ENCODE peak calls at places on chromosomes 1 and 21, in six cellular contexts. M is WTC11, T is kidney tubule cell, P is thoracic aorta, Q is mucosa of descending colon, D is NCI-H2081. S is an unnamed sample.
A peak's percentile ranks its signal among the peaks of the same experiment; 100 is the strongest.

GRCh38 chr1:47487826-47488450 is 50.1 kb downstream of the FOXD2 start:
- DNase-seq in M (no peak), T (peak; percentile 79), P (no peak), Q (no peak), D (no peak), S (no peak)

GRCh38 chr1:11650331-11650991 is 3.8 kb downstream of the FBXO2 start:
- DNase-seq in M (peak; percentile 79), T (peak; percentile 79), P (peak; percentile 32), Q (peak; percentile 89), D (peak; percentile 79), S (no peak)

GRCh38 chr1:228343211-228343661 is 63.4 kb downstream of the TRIM11 start:
- DNase-seq in M (no peak), T (no peak), P (no peak), Q (no peak), D (no peak), S (no peak)

GRCh38 chr1:189606795-189607476 is 870.7 kb downstream of the BRINP3 start:
- DNase-seq in M (no peak), T (peak; percentile 93), P (no peak), Q (no peak), D (no peak), S (no peak)

GRCh38 chr1:116521186-116521585 is 49.6 kb downstream of the CD58 start:
- DNase-seq in M (no peak), T (peak; percentile 79), P (no peak), Q (no peak), D (no peak), S (no peak)

GRCh38 chr1:92619466-92620189 is 132.9 kb upstream of the GFI1 start:
- DNase-seq in M (no peak), T (no peak), P (no peak), Q (no peak), D (no peak), S (no peak)

GRCh38 chr1:31521761-31522555 is 54.4 kb upstream of the TINAGL1 start:
- DNase-seq in M (no peak), T (no peak), P (no peak), Q (no peak), D (no peak), S (no peak)

GRCh38 chr1:67376381-67376780 is 53.8 kb downstream of the SERBP1 start:
- DNase-seq in M (no peak), T (no peak), P (no peak), Q (no peak), D (no peak), S (no peak)

GRCh38 chr1:30976143-30976542 is 67.6 kb upstream of the SDC3 start:
- DNase-seq in M (no peak), T (peak; percentile 86), P (no peak), Q (no peak), D (no peak), S (no peak)

GRCh38 chr1:96964761-96965160 is 243.2 kb downstream of the PTBP2 start:
- DNase-seq in M (no peak), T (no peak), P (no peak), Q (no peak), D (no peak), S (no peak)

GRCh38 chr1:169529068-169529642 is 43.4 kb upstream of the SLC19A2 start:
- DNase-seq in M (peak; percentile 42), T (peak; percentile 91), P (no peak), Q (no peak), D (peak; percentile 42), S (peak; percentile 46)

GRCh38 chr1:52579415-52579814 is 22.8 kb upstream of the GPX7 start:
- DNase-seq in M (no peak), T (no peak), P (no peak), Q (no peak), D (no peak), S (no peak)

GRCh38 chr21:42653492-42654061 is at the start of gene PDE9A:
- DNase-seq in M (peak; percentile 65), T (no peak), P (no peak), Q (peak; percentile 63), D (no peak), S (peak; percentile 35)

GRCh38 chr1:3553166-3553939 is 58.0 kb downstream of the MEGF6 start:
- DNase-seq in M (no peak), T (no peak), P (no peak), Q (no peak), D (no peak), S (no peak)

GRCh38 chr21:35275776-35276175 is 226.7 kb upstream of the RUNX1 start:
- DNase-seq in M (no peak), T (no peak), P (no peak), Q (no peak), D (no peak), S (no peak)

GRCh38 chr1:228474507-228474906 is 12.7 kb upstream of the RNF187 start:
- DNase-seq in M (no peak), T (no peak), P (no peak), Q (no peak), D (no peak), S (no peak)